ENCODE peak calls at places on chromosomes 16 and 17, in four cellular contexts. E is PC-9; O is CD8-positive, alpha-beta T cell; A is kidney. X is an unnamed sample.

GRCh38 chr17:71338396-71338795 is 782.4 kb upstream of the SOX9 start:
- DNase-seq in E (no peak), A (no peak), O (no peak), X (no peak)

GRCh38 chr16:89341274-89341673 is 123.8 kb downstream of the ZNF778 start:
- DNase-seq in E (no peak), O (no peak), A (no peak), X (no peak)

GRCh38 chr16:67447508-67448076 is 16.7 kb downstream of the HSD11B2 start:
- DNase-seq in E (no peak), O (peak; percentile 48), A (no peak), X (no peak)

GRCh38 chr16:7321661-7322060 is 11.0 kb upstream of the RBFOX1 start:
- DNase-seq in A (no peak), O (no peak), E (no peak), X (no peak)

GRCh38 chr17:61200349-61200735 is 199.3 kb upstream of the TBX2 start:
- DNase-seq in E (no peak), A (no peak), O (no peak), X (no peak)

GRCh38 chr17:66364508-66365203 is 62.2 kb downstream of the PRKCA start:
- DNase-seq in E (no peak), O (no peak), A (no peak), X (no peak)

GRCh38 chr17:76441681-76442340 is 11.1 kb downstream of the UBE2O start:
- DNase-seq in E (no peak), O (no peak), A (no peak), X (no peak)

GRCh38 chr16:4160663-4161436 is 44.6 kb upstream of the ADCY9 start:
- DNase-seq in A (no peak), O (no peak), E (no peak), X (no peak)

GRCh38 chr17:64281962-64282752 is 19.1 kb upstream of the TEX2 start:
- DNase-seq in A (no peak), O (peak; percentile 56), E (peak; percentile 70), X (no peak)

GRCh38 chr17:31249742-31250141 is 47.3 kb downstream of the OMG start:
- DNase-seq in E (no peak), O (no peak), A (no peak), X (no peak)

GRCh38 chr16:27228036-27228435 is 24.7 kb downstream of the KDM8 start:
- DNase-seq in A (no peak), E (no peak), O (no peak), X (peak; percentile 80)

GRCh38 chr17:35605753-35606152 is 18.6 kb downstream of the AP2B1 start:
- DNase-seq in O (no peak), E (no peak), A (no peak), X (no peak)

GRCh38 chr17:60535382-60536279 is 9.6 kb upstream of the APPBP2 start:
- DNase-seq in O (no peak), E (no peak), A (no peak), X (no peak)

GRCh38 chr17:47724705-47725104 is 8.3 kb upstream of the TBX21 start:
- DNase-seq in A (no peak), E (no peak), O (no peak), X (no peak)

GRCh38 chr16:17638134-17638533 is 167.4 kb upstream of the XYLT1 start:
- DNase-seq in A (no peak), O (no peak), E (no peak), X (no peak)

GRCh38 chr17:8659758-8660410 is 29.4 kb upstream of the MYH10 start:
- DNase-seq in E (no peak), A (no peak), O (no peak), X (no peak)

GRCh38 chr17:5431929-5432556 is 6.9 kb downstream of the C1QBP start:
- DNase-seq in O (no peak), A (no peak), E (no peak), X (no peak)

GRCh38 chr16:67951485-67951884 is 7.6 kb upstream of the LCAT start:
- DNase-seq in A (peak; percentile 85), E (no peak), O (no peak), X (no peak)

GRCh38 chr16:69698404-69698803 is 28.0 kb downstream of the NQO1 start:
- DNase-seq in A (no peak), E (no peak), O (no peak), X (no peak)

GRCh38 chr17:64176556-64176955 is 46.6 kb upstream of the ERN1 start:
- DNase-seq in A (no peak), E (no peak), O (no peak), X (no peak)

GRCh38 chr16:424033-424622 is 1.3 kb upstream of the RAB11FIP3 start:
- DNase-seq in E (peak; percentile 80), A (no peak), O (no peak), X (no peak)

GRCh38 chr16:20675488-20676267 is 21.8 kb downstream of the ACSM1 start:
- DNase-seq in E (peak; percentile 95), A (no peak), O (peak; percentile 29), X (no peak)

GRCh38 chr17:4520060-4520880 is 21.6 kb downstream of the SPNS2 start:
- DNase-seq in A (peak; percentile 73), O (no peak), E (no peak), X (no peak)

GRCh38 chr17:44610331-44610730 is 45.9 kb upstream of the MEIOC start:
- DNase-seq in A (peak; percentile 25), O (no peak), E (no peak), X (no peak)

GRCh38 chr17:57869599-57870282 is 19.9 kb upstream of the MRPS23 start:
- DNase-seq in A (peak; percentile 26), O (no peak), E (no peak), X (no peak)

GRCh38 chr17:35930211-35931065 is at the start of gene RDM1:
- DNase-seq in A (peak; percentile 81), O (peak; percentile 77), E (peak; percentile 41), X (no peak)

GRCh38 chr17:43702636-43703035 is 40.9 kb upstream of the MEOX1 start:
- DNase-seq in O (no peak), A (no peak), E (no peak), X (no peak)

GRCh38 chr17:57892146-57892819 is 42.4 kb upstream of the MRPS23 start:
- DNase-seq in A (peak; percentile 93), E (no peak), O (peak; percentile 71), X (no peak)

GRCh38 chr16:55001931-55002330 is 71.3 kb downstream of the IRX5 start:
- DNase-seq in E (no peak), O (no peak), A (no peak), X (no peak)

GRCh38 chr16:2156025-2156848 is 655 bp downstream of the TRAF7 start:
- DNase-seq in O (no peak), E (no peak), A (peak; percentile 84), X (no peak)

GRCh38 chr17:57471941-57472368 is 215.6 kb downstream of the MSI2 start:
- DNase-seq in O (no peak), E (no peak), A (no peak), X (no peak)

GRCh38 chr16:70681382-70682238 is 4.2 kb downstream of the MTSS2 start:
- DNase-seq in O (no peak), A (peak; percentile 79), E (no peak), X (peak; percentile 91)

GRCh38 chr16:66908116-66908515 is 10.6 kb downstream of the CDH16 start:
- DNase-seq in E (no peak), O (no peak), A (peak; percentile 44), X (peak; percentile 59)

GRCh38 chr16:77943770-77944169 is 78.6 kb upstream of the CLEC3A start:
- DNase-seq in E (no peak), O (no peak), A (no peak), X (no peak)

GRCh38 chr17:31533546-31534155 is 142.2 kb downstream of the RAB11FIP4 start:
- DNase-seq in E (no peak), A (peak; percentile 75), O (no peak), X (no peak)

DNA sequence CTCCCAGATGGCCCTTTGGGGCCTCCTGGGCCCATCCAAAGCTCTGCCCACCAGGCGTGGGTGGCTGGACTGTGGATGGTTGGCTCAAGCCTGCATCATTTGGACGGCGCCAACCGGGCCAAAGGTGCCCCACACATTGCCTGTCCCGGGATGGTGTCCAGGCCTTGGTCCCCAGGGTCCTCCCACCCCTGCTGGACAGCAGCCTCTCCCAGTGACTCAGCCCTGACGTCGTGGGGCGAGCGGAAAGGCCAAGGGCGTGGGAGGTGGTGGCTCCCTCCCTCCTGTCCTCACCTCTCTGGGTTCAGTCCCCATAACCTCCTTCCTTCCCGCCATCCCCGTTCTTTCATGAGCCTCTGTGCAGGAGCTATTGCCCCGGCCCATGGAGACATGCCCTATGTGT is 42.1 kb upstream of the DLX4 start:
- DNase-seq in O (no peak), E (no peak), A (no peak), X (no peak)
- TF ChIP-seq CTCF in O (no peak), E (no peak), A (no peak), X (no peak)

GRCh38 chr17:38415250-38416194 is 12.7 kb upstream of the ARHGAP23 start:
- DNase-seq in E (no peak), O (no peak), A (peak; percentile 58), X (no peak)
- TF ChIP-seq CTCF in E (no peak), O (no peak), A (no peak), X (no peak)

DNA sequence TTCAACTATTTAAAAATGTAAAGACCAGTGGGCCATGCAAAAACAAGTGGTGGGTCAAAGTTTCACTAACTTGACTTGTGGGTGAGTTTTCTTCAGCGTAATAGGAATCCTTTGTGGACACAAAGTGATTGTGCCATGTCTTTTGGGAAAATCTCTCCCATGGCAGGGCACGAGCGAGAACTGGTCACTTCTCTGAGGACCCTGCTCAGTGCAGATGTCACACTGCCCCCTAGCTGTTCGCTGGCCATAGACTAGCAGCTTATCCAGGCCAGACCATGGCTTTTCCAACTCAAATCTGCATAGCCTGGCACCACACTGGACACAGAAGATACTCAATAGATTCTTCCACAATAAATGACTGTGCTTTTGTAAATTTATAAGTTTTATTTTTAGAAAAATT is 306.0 kb upstream of the CCL2 start:
- DNase-seq in O (no peak), A (no peak), E (no peak), X (no peak)
- TF ChIP-seq CTCF in O (no peak), A (peak; percentile 41), E (peak; percentile 43), X (no peak)

DNA sequence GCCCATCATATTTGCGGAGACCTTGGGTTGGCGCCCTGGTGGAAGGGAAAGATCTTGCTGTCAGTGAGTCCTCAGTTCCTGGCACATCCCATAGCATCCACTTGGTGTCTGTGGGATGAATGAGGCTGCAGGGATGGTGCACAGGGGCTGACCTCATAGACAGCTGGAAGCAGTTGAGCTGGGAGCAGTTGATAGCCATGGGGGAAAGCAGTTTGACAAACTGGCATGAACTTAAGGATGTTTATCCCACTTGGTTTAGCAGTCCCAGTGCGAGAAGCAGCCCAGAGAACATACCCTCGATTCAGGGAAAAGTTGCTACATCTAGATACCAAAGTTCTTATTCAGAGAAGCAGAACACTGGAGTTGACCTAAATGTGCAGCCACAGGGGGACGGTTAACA is 80.7 kb downstream of the SNX29 start:
- DNase-seq in O (no peak), A (no peak), E (no peak), X (no peak)
- TF ChIP-seq CTCF in O (no peak), A (no peak), E (no peak), X (no peak)

DNA sequence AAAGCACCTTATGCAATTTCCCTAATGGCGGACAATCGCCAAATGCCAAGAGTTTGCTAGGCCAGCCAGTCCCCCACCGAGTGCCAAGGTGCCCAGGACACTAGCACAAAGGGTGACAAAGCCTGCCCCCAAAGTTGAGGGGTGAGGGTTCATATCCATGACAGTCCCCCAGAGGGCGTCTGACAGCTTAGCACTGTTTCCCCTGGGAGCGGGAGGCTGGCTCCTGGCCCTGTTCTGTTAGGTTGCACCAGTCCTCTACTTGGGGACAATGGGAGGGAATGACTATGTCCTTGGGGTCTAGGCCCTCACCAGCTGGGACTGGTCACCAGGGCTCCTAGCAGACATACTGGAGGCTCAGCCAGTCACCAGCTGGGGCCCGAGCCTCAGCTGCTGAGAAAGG is 66.9 kb downstream of the MYO18A start:
- DNase-seq in O (no peak), A (no peak), E (no peak), X (no peak)
- TF ChIP-seq CTCF in O (no peak), A (no peak), E (no peak), X (no peak)

X was measured in chondrocyte.